ENCODE peak calls at places on chromosomes 5 and 9, in five cellular contexts. Z is lower lobe of right lung; V is AG10803; Q is CD8-positive, alpha-beta T cell; U is lower leg skin. L is an unnamed sample.

GRCh38 chr5:124576848-124577409 is 169.5 kb downstream of the ZNF608 start:
- DNase-seq in Z (no peak), V (no peak), Q (no peak), U (no peak), L (no peak)

GRCh38 chr5:122401991-122402710 is 90.1 kb downstream of the SNCAIP start:
- DNase-seq in Z (no peak), V (no peak), Q (no peak), U (no peak), L (no peak)

GRCh38 chr5:139877129-139877597 is 81.6 kb downstream of the PSD2 start:
- DNase-seq in Z (no peak), V (no peak), Q (no peak), U (no peak), L (no peak)

GRCh38 chr9:110995511-110996340 is 42.5 kb downstream of the LPAR1 start:
- DNase-seq in Z (no peak), V (peak; percentile 43), Q (no peak), U (no peak), L (no peak)

GRCh38 chr5:137567226-137567625 is 68.1 kb upstream of the SPOCK1 start:
- DNase-seq in Z (no peak), V (no peak), Q (no peak), U (no peak), L (no peak)

GRCh38 chr5:75200776-75201175 is 35.9 kb downstream of the ANKRD31 start:
- DNase-seq in Z (no peak), V (no peak), Q (no peak), U (no peak), L (no peak)

GRCh38 chr9:125190371-125190801 is 783 bp upstream of the PPP6C start:
- DNase-seq in Z (no peak), V (no peak), Q (peak; percentile 22), U (no peak), L (peak; percentile 18)

GRCh38 chr5:38540348-38540747 is 16.1 kb downstream of the LIFR start:
- DNase-seq in Z (peak; percentile 60), V (no peak), Q (no peak), U (no peak), L (no peak)

GRCh38 chr9:98232926-98233325 is 22.5 kb downstream of the TBC1D2 start:
- DNase-seq in Z (no peak), V (no peak), Q (no peak), U (no peak), L (no peak)

GRCh38 chr9:36450110-36450732 is 50.2 kb upstream of the RNF38 start:
- DNase-seq in Z (no peak), V (peak; percentile 57), Q (no peak), U (no peak), L (peak; percentile 65)

GRCh38 chr5:68730220-68731010 is 363.4 kb upstream of the SLC30A5 start:
- DNase-seq in Z (no peak), V (peak; percentile 71), Q (no peak), U (no peak), L (peak; percentile 79)

GRCh38 chr9:78038620-78039300 is 7.1 kb upstream of the GNAQ start:
- DNase-seq in Z (no peak), V (no peak), Q (no peak), U (no peak), L (no peak)

GRCh38 chr5:102450313-102450990 is 48.3 kb downstream of the SLCO6A1 start:
- DNase-seq in Z (no peak), V (no peak), Q (no peak), U (peak; percentile 54), L (peak; percentile 0)

GRCh38 chr9:135101068-135101410 is 13.6 kb downstream of the OLFM1 start:
- DNase-seq in Z (no peak), V (no peak), Q (no peak), U (no peak), L (no peak)

GRCh38 chr5:177604116-177604521 is 4.2 kb downstream of the B4GALT7 start:
- DNase-seq in Z (no peak), V (no peak), Q (no peak), U (peak; percentile 84), L (no peak)

GRCh38 chr9:130197888-130198287 is 25.7 kb downstream of the NCS1 start:
- DNase-seq in Z (no peak), V (no peak), Q (no peak), U (no peak), L (no peak)

GRCh38 chr5:15539951-15540350 is 40.0 kb downstream of the FBXL7 start:
- DNase-seq in Z (no peak), V (no peak), Q (no peak), U (no peak), L (peak; percentile 40)

GRCh38 chr5:121976979-121977378 is 15.2 kb downstream of the SRFBP1 start:
- DNase-seq in Z (no peak), V (peak; percentile 55), Q (no peak), U (no peak), L (peak; percentile 80)

GRCh38 chr5:1432296-1432695 is 12.9 kb downstream of the SLC6A3 start:
- DNase-seq in Z (no peak), V (no peak), Q (no peak), U (peak; percentile 73), L (no peak)

GRCh38 chr5:9766581-9766980 is 136.4 kb upstream of the TAS2R1 start:
- DNase-seq in Z (no peak), V (peak; percentile 34), Q (no peak), U (no peak), L (peak; percentile 14)

GRCh38 chr5:150523472-150524350 is 15.8 kb downstream of the NDST1 start:
- DNase-seq in Z (no peak), V (peak; percentile 81), Q (peak; percentile 30), U (no peak), L (peak; percentile 84)

GRCh38 chr5:173973614-173973969 is 15.4 kb upstream of the C5orf47 start:
- DNase-seq in Z (peak; percentile 64), V (no peak), Q (no peak), U (no peak), L (no peak)

GRCh38 chr9:119907056-119907455 is 537.8 kb upstream of the BRINP1 start:
- DNase-seq in Z (no peak), V (no peak), Q (no peak), U (no peak), L (no peak)

GRCh38 chr5:57117601-57118000 is 56.3 kb upstream of the GPBP1 start:
- DNase-seq in Z (no peak), V (no peak), Q (peak; percentile 72), U (no peak), L (peak; percentile 12)

GRCh38 chr5:75734913-75735789 is 17.9 kb upstream of the POC5 start:
- DNase-seq in Z (no peak), V (peak; percentile 3), Q (no peak), U (no peak), L (peak; percentile 19)

GRCh38 chr5:67234671-67235176 is 38.1 kb upstream of the CD180 start:
- DNase-seq in Z (peak; percentile 52), V (peak; percentile 78), Q (no peak), U (no peak), L (peak; percentile 93)

GRCh38 chr5:73908440-73908839 is 282.4 kb downstream of the ARHGEF28 start:
- DNase-seq in Z (no peak), V (no peak), Q (no peak), U (no peak), L (peak; percentile 23)

GRCh38 chr9:137156567-137157375 is 13.1 kb downstream of the LRRC26 start:
- DNase-seq in Z (peak; percentile 65), V (peak; percentile 34), Q (peak; percentile 56), U (no peak), L (peak; percentile 56)

GRCh38 chr5:44862808-44863207 is 54.1 kb downstream of the MRPS30 start:
- DNase-seq in Z (no peak), V (peak; percentile 12), Q (no peak), U (no peak), L (peak; percentile 21)

GRCh38 chr5:113612060-113612496 is 98.6 kb downstream of the YTHDC2 start:
- DNase-seq in Z (no peak), V (peak; percentile 42), Q (no peak), U (no peak), L (peak; percentile 47)

GRCh38 chr9:95268681-95269080 is 48.8 kb downstream of the FANCC start:
- DNase-seq in Z (no peak), V (peak; percentile 12), Q (no peak), U (no peak), L (peak; percentile 22)

GRCh38 chr5:175325681-175326080 is 118.3 kb downstream of the DRD1 start:
- DNase-seq in Z (no peak), V (peak; percentile 16), Q (no peak), U (no peak), L (no peak)

DNA sequence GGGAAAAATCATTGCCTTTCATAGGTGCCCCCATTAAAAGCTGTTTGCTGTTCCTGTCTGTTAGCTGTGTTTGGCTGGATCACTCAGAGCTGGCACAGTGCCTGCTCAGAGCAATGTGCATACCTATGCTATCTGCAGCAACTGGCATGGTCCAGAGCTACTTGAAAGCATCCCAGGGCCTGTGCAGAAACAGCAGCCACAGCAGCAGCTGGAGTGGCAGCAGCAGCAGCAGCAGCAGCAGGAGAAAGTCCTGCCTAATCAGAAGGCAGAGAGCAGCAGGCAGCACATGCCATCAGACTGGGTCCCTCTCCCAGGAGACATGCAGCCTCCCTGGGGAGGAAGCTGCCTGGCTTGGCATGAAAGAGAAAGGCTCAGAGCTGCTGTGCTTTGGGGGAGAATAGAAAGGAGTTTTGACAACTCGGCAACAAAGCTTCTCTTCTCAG is 243.8 kb upstream of the WWC1 start:
- DNase-seq in Z (no peak), V (no peak), Q (no peak), U (no peak), L (no peak)
- TF ChIP-seq CTCF in Z (no peak), V (no peak), Q (no peak), U (no peak), L (no peak)

DNA sequence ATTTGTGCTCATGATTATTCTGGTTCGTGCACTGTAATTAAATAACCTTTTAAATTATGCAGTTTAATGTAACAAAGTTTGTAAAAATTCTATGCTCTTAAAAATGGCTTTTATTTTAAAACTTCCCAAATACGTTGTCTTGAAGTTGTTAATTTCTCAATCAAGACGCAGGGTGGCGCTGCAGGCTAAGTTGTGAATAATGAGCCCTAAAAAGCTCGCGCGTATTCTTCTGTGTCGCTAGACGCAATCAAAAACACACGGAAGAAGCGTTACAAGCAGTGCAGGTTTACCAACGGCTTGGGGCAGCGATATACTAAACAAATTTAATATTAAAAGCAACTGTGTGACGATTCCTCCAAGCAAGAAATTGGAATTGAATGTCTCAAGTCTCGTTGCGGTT is at the start of gene PCDHB4:
- DNase-seq in Z (no peak), V (no peak), Q (no peak), U (no peak), L (peak; percentile 8)
- H3K4me3 ChIP-seq in Z (peak within 1 kb of the TSS; percentile 20), V (peak within 1 kb of the TSS; percentile 15), Q (no peak within 1 kb of the TSS), U (no peak within 1 kb of the TSS), L (no peak within 1 kb of the TSS)

DNA sequence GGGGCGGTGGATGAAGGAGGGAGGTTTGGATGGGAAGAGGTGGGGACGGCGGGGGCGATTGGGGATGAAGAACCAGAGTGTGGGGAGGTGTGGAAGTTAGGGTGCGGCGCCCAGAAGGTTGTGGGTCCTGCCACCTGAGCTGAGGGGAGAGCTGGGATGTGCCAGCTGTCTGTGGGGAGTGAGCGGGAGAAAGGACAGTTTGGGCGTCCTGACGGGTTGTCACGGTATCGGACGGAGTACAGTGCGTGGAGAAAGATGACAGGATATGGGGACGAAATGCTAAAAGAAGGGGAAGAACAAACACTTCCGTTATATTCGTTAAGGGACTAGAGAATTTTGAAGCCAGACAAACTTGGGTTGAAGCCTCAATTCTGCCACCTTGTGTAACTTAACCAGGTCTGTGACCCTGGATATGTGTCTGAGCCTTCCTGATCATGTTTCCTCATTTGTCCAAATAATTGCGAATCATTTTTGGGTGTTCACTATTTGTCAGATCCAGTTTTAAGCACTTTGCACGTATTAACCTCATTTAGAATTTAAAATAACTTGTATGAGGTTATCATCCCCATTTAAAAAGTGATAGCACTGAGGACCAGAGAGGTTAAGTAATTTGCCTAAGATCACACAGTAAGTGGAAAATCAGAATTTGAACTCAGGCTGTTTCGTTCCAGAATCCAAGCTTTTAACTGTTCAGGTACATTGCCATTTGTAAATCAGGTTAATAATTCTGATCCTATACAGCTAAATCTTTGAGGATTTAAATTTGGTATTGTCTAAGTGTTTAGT is 689 bp downstream of the CNTRL start:
- DNase-seq in Z (no peak), V (peak; percentile 26), Q (peak; percentile 29), U (no peak), L (peak; percentile 34)
- TF ChIP-seq CTCF in Z (no peak), V (no peak), Q (peak; percentile 29), U (no peak), L (no peak)

GRCh38 chr5:160165137-160166068 is 46.2 kb upstream of the PWWP2A start:
- DNase-seq in Z (peak; percentile 89), V (peak; percentile 99), Q (no peak), U (peak; percentile 95), L (peak; percentile 100)
- H3K4me3 ChIP-seq in Z (peak overlapping the region; percentile 15), V (peak overlapping the region; percentile 49), Q (no peak overlapping the region), U (no peak overlapping the region), L (peak overlapping the region; percentile 31)

L was measured in fibroblast of mammary gland.